ENCODE peak calls at places on chromosomes 4 and X, in eight cellular contexts. One of them, this sample, is unnamed.

GRCh38 chr4:188160406-188160805 is 21.2 kb downstream of the TRIML1 start:
- DNase-seq in body of pancreas: no peak
- DNase-seq in suprapubic skin: no peak
- DNase-seq in right atrium auricular region: no peak
- DNase-seq in psoas muscle: no peak
- DNase-seq in tibial artery: no peak
- DNase-seq in CD4-positive, alpha-beta memory T cell: no peak
- DNase-seq in IMR-90: no peak
- DNase-seq in this sample: no peak

GRCh38 chr4:125389713-125390112 is 75.0 kb downstream of the FAT4 start:
- DNase-seq in body of pancreas: no peak
- DNase-seq in suprapubic skin: no peak
- DNase-seq in right atrium auricular region: no peak
- DNase-seq in psoas muscle: no peak
- DNase-seq in tibial artery: no peak
- DNase-seq in CD4-positive, alpha-beta memory T cell: no peak
- DNase-seq in IMR-90: peak; percentile 96
- DNase-seq in this sample: no peak

GRCh38 chrX:9677098-9677739 is 88.4 kb downstream of the GPR143 start:
- DNase-seq in body of pancreas: peak; percentile 3
- DNase-seq in suprapubic skin: no peak
- DNase-seq in right atrium auricular region: no peak
- DNase-seq in psoas muscle: no peak
- DNase-seq in tibial artery: no peak
- DNase-seq in CD4-positive, alpha-beta memory T cell: peak; percentile 54
- DNase-seq in IMR-90: peak; percentile 64
- DNase-seq in this sample: no peak

GRCh38 chr4:156536661-156537060 is 434.9 kb downstream of the PDGFC start:
- DNase-seq in body of pancreas: no peak
- DNase-seq in suprapubic skin: no peak
- DNase-seq in right atrium auricular region: no peak
- DNase-seq in psoas muscle: no peak
- DNase-seq in tibial artery: no peak
- DNase-seq in CD4-positive, alpha-beta memory T cell: no peak
- DNase-seq in IMR-90: peak; percentile 50
- DNase-seq in this sample: no peak

GRCh38 chr4:143587703-143588102 is 74.2 kb downstream of the SMARCA5 start:
- DNase-seq in body of pancreas: no peak
- DNase-seq in suprapubic skin: no peak
- DNase-seq in right atrium auricular region: no peak
- DNase-seq in psoas muscle: no peak
- DNase-seq in tibial artery: no peak
- DNase-seq in CD4-positive, alpha-beta memory T cell: no peak
- DNase-seq in IMR-90: no peak
- DNase-seq in this sample: no peak

GRCh38 chr4:82560853-82561744 is 689 bp downstream of the TMEM150C start:
- DNase-seq in body of pancreas: peak; percentile 2
- DNase-seq in suprapubic skin: no peak
- DNase-seq in right atrium auricular region: no peak
- DNase-seq in psoas muscle: peak; percentile 10
- DNase-seq in tibial artery: no peak
- DNase-seq in CD4-positive, alpha-beta memory T cell: no peak
- DNase-seq in IMR-90: no peak
- DNase-seq in this sample: no peak

GRCh38 chr4:141788169-141788915 is 152.0 kb downstream of the IL15 start:
- DNase-seq in body of pancreas: no peak
- DNase-seq in suprapubic skin: no peak
- DNase-seq in right atrium auricular region: no peak
- DNase-seq in psoas muscle: no peak
- DNase-seq in tibial artery: no peak
- DNase-seq in CD4-positive, alpha-beta memory T cell: no peak
- DNase-seq in IMR-90: peak; percentile 53
- DNase-seq in this sample: no peak

GRCh38 chr4:57154191-57154590 is 44.0 kb upstream of the IGFBP7 start:
- DNase-seq in body of pancreas: no peak
- DNase-seq in suprapubic skin: no peak
- DNase-seq in right atrium auricular region: no peak
- DNase-seq in psoas muscle: no peak
- DNase-seq in tibial artery: no peak
- DNase-seq in CD4-positive, alpha-beta memory T cell: no peak
- DNase-seq in IMR-90: peak; percentile 23
- DNase-seq in this sample: no peak

GRCh38 chrX:107324493-107325310 is 118.3 kb downstream of the DNAAF6 start:
- DNase-seq in body of pancreas: peak; percentile 20
- DNase-seq in suprapubic skin: no peak
- DNase-seq in right atrium auricular region: no peak
- DNase-seq in psoas muscle: peak; percentile 16
- DNase-seq in tibial artery: no peak
- DNase-seq in CD4-positive, alpha-beta memory T cell: no peak
- DNase-seq in IMR-90: peak; percentile 4
- DNase-seq in this sample: peak; percentile 63

GRCh38 chrX:39969099-39969825 is 128.5 kb downstream of the BCOR start:
- DNase-seq in body of pancreas: no peak
- DNase-seq in suprapubic skin: no peak
- DNase-seq in right atrium auricular region: no peak
- DNase-seq in psoas muscle: no peak
- DNase-seq in tibial artery: no peak
- DNase-seq in CD4-positive, alpha-beta memory T cell: no peak
- DNase-seq in IMR-90: no peak
- DNase-seq in this sample: no peak

GRCh38 chr4:180828455-180829018 is 1414.7 kb upstream of the TENM3 start:
- DNase-seq in body of pancreas: peak; percentile 5
- DNase-seq in suprapubic skin: no peak
- DNase-seq in right atrium auricular region: no peak
- DNase-seq in psoas muscle: no peak
- DNase-seq in tibial artery: no peak
- DNase-seq in CD4-positive, alpha-beta memory T cell: no peak
- DNase-seq in IMR-90: peak; percentile 83
- DNase-seq in this sample: no peak

GRCh38 chr4:56506110-56506705 is 617 bp downstream of the ARL9 start:
- DNase-seq in body of pancreas: no peak
- DNase-seq in suprapubic skin: no peak
- DNase-seq in right atrium auricular region: no peak
- DNase-seq in psoas muscle: no peak
- DNase-seq in tibial artery: no peak
- DNase-seq in CD4-positive, alpha-beta memory T cell: no peak
- DNase-seq in IMR-90: no peak
- DNase-seq in this sample: no peak

GRCh38 chrX:151153086-151153485 is 23.3 kb upstream of the GPR50 start:
- DNase-seq in body of pancreas: no peak
- DNase-seq in suprapubic skin: no peak
- DNase-seq in right atrium auricular region: no peak
- DNase-seq in psoas muscle: no peak
- DNase-seq in tibial artery: no peak
- DNase-seq in CD4-positive, alpha-beta memory T cell: no peak
- DNase-seq in IMR-90: peak; percentile 28
- DNase-seq in this sample: no peak

GRCh38 chr4:134189480-134189879 is 12.1 kb downstream of the PABPC4L start:
- DNase-seq in body of pancreas: no peak
- DNase-seq in suprapubic skin: no peak
- DNase-seq in right atrium auricular region: no peak
- DNase-seq in psoas muscle: no peak
- DNase-seq in tibial artery: no peak
- DNase-seq in CD4-positive, alpha-beta memory T cell: no peak
- DNase-seq in IMR-90: no peak
- DNase-seq in this sample: no peak

GRCh38 chrX:21590012-21590776 is 67.9 kb downstream of the KLHL34 start:
- DNase-seq in body of pancreas: no peak
- DNase-seq in suprapubic skin: no peak
- DNase-seq in right atrium auricular region: no peak
- DNase-seq in psoas muscle: no peak
- DNase-seq in tibial artery: no peak
- DNase-seq in CD4-positive, alpha-beta memory T cell: no peak
- DNase-seq in IMR-90: no peak
- DNase-seq in this sample: no peak

GRCh38 chr4:137125011-137125410 is 407.3 kb downstream of the PCDH18 start:
- DNase-seq in body of pancreas: peak; percentile 27
- DNase-seq in suprapubic skin: no peak
- DNase-seq in right atrium auricular region: no peak
- DNase-seq in psoas muscle: no peak
- DNase-seq in tibial artery: peak; percentile 68
- DNase-seq in CD4-positive, alpha-beta memory T cell: no peak
- DNase-seq in IMR-90: peak; percentile 55
- DNase-seq in this sample: no peak

GRCh38 chr4:43224591-43224990 is 332.1 kb downstream of the GRXCR1 start:
- DNase-seq in body of pancreas: no peak
- DNase-seq in suprapubic skin: no peak
- DNase-seq in right atrium auricular region: no peak
- DNase-seq in psoas muscle: no peak
- DNase-seq in tibial artery: no peak
- DNase-seq in CD4-positive, alpha-beta memory T cell: no peak
- DNase-seq in IMR-90: peak; percentile 6
- DNase-seq in this sample: no peak

DNA sequence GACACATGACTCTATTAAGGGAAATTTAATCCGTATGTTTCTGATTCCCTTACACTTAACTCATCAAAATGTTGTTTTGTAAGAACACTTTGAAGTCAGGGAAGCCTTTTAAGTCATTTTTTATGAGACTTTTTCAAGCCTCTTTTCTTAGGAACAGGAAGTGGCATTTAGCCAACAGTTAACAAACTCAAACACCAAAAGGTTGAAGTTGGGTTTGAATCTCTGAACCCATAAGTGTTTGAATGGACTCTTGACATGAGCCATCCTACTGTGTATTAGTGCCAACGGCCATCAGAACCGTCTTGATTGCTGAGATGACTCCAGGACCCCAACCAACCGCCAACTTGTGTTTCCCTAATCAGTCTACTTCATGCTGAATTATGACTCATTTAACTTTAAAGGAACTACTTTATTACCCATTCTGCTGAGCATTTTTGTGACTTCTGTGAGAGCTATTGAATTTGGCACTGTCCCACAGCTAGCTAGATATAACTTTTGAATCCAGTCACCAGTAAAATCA is 209.0 kb upstream of the FAT1 start:
- DNase-seq in body of pancreas: no peak
- DNase-seq in suprapubic skin: no peak
- DNase-seq in right atrium auricular region: no peak
- DNase-seq in psoas muscle: no peak
- DNase-seq in tibial artery: no peak
- DNase-seq in CD4-positive, alpha-beta memory T cell: no peak
- DNase-seq in IMR-90: peak; percentile 74
- DNase-seq in this sample: no peak
- H3K4me1 ChIP-seq in body of pancreas: peaks cover 27% of the 10 kb centered on the region
- H3K4me1 ChIP-seq in suprapubic skin: no peaks in the 10 kb centered on the region
- H3K4me1 ChIP-seq in right atrium auricular region: no peaks in the 10 kb centered on the region
- H3K4me1 ChIP-seq in psoas muscle: no peaks in the 10 kb centered on the region
- H3K4me1 ChIP-seq in tibial artery: no peaks in the 10 kb centered on the region
- H3K4me1 ChIP-seq in CD4-positive, alpha-beta memory T cell: no peaks in the 10 kb centered on the region
- H3K4me1 ChIP-seq in IMR-90: peaks cover 17% of the 10 kb centered on the region
- H3K4me1 ChIP-seq in this sample: no peaks in the 10 kb centered on the region

DNA sequence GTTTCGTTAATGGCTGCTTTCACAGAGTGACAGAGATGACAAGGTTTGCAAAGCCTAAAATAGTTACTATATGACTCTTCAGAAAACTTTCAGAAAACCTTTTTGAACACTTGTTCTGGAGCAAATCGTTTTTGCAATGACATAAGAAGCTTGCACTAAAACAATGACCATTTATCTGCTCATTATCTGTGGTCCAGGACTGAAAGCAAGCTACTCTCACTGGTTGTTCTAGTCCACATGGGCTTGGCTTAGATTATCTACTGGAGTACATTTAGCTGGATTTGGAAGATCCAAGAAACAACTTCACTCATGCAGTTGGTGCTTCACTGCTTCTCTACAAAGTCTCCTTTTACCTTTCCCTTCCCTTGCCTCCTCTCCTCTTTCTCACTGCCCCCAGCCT is 1836.4 kb upstream of the AGA start:
- DNase-seq in body of pancreas: no peak
- DNase-seq in suprapubic skin: no peak
- DNase-seq in right atrium auricular region: no peak
- DNase-seq in psoas muscle: no peak
- DNase-seq in tibial artery: no peak
- DNase-seq in CD4-positive, alpha-beta memory T cell: no peak
- DNase-seq in IMR-90: no peak
- DNase-seq in this sample: no peak
- H3K27ac ChIP-seq in body of pancreas: no peak overlapping the region
- H3K27ac ChIP-seq in suprapubic skin: no peak overlapping the region
- H3K27ac ChIP-seq in right atrium auricular region: no peak overlapping the region
- H3K27ac ChIP-seq in psoas muscle: no peak overlapping the region
- H3K27ac ChIP-seq in tibial artery: no peak overlapping the region
- H3K27ac ChIP-seq in CD4-positive, alpha-beta memory T cell: no peak overlapping the region
- H3K27ac ChIP-seq in IMR-90: no peak overlapping the region
- H3K27ac ChIP-seq in this sample: no peak overlapping the region

GRCh38 chr4:168850016-168850415 is 160.0 kb downstream of the CBR4 start:
- DNase-seq in body of pancreas: no peak
- DNase-seq in suprapubic skin: no peak
- DNase-seq in right atrium auricular region: no peak
- DNase-seq in psoas muscle: no peak
- DNase-seq in tibial artery: no peak
- DNase-seq in CD4-positive, alpha-beta memory T cell: no peak
- DNase-seq in IMR-90: no peak
- DNase-seq in this sample: no peak
- H3K4me1 ChIP-seq in body of pancreas: no peaks in the 10 kb centered on the region
- H3K4me1 ChIP-seq in suprapubic skin: peaks cover 48% of the 10 kb centered on the region
- H3K4me1 ChIP-seq in right atrium auricular region: peaks cover 80% of the 10 kb centered on the region
- H3K4me1 ChIP-seq in psoas muscle: peaks cover 60% of the 10 kb centered on the region
- H3K4me1 ChIP-seq in tibial artery: no peaks in the 10 kb centered on the region
- H3K4me1 ChIP-seq in CD4-positive, alpha-beta memory T cell: no peaks in the 10 kb centered on the region
- H3K4me1 ChIP-seq in IMR-90: peaks cover 19% of the 10 kb centered on the region
- H3K4me1 ChIP-seq in this sample: peaks cover 36% of the 10 kb centered on the region

GRCh38 chrX:49185062-49185394 is 1.1 kb downstream of the PRICKLE3 start:
- DNase-seq in body of pancreas: no peak
- DNase-seq in suprapubic skin: no peak
- DNase-seq in right atrium auricular region: no peak
- DNase-seq in psoas muscle: no peak
- DNase-seq in tibial artery: no peak
- DNase-seq in CD4-positive, alpha-beta memory T cell: no peak
- DNase-seq in IMR-90: no peak
- DNase-seq in this sample: no peak

GRCh38 chrX:49187526-49187925 is 1.4 kb upstream of the PRICKLE3 start:
- DNase-seq in body of pancreas: no peak
- DNase-seq in suprapubic skin: no peak
- DNase-seq in right atrium auricular region: no peak
- DNase-seq in psoas muscle: no peak
- DNase-seq in tibial artery: no peak
- DNase-seq in CD4-positive, alpha-beta memory T cell: no peak
- DNase-seq in IMR-90: no peak
- DNase-seq in this sample: no peak

GRCh38 chrX:49188468-49189076 is 2.4 kb upstream of the PRICKLE3 start:
- DNase-seq in body of pancreas: no peak
- DNase-seq in suprapubic skin: no peak
- DNase-seq in right atrium auricular region: no peak
- DNase-seq in psoas muscle: no peak
- DNase-seq in tibial artery: no peak
- DNase-seq in CD4-positive, alpha-beta memory T cell: no peak
- DNase-seq in IMR-90: no peak
- DNase-seq in this sample: no peak

GRCh38 chrX:49186125-49187027 is at the start of gene PRICKLE3:
- DNase-seq in body of pancreas: peak; percentile 89
- DNase-seq in suprapubic skin: peak; percentile 89
- DNase-seq in right atrium auricular region: peak; percentile 83
- DNase-seq in psoas muscle: peak; percentile 86
- DNase-seq in tibial artery: peak; percentile 92
- DNase-seq in CD4-positive, alpha-beta memory T cell: peak; percentile 70
- DNase-seq in IMR-90: peak; percentile 29
- DNase-seq in this sample: peak; percentile 93

DNA sequence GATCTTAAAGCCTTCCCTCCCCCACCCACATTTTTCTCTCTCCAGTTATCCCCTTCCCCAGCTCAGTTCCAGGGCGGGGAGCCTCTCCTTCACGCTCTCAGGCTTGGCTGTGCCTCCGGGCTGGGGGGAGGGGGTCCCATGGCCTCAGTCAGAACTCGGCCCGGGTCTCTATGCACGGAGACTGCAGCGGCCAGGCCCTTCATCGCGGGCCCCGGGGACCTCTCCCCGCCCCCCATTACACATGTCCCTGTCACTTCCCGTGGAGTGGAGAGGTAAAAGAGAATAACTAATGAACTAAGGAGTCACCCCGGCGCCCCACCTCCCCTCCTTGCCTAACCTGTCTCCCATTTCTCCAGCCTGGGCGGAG is 838 bp upstream of the PRICKLE3 start:
- DNase-seq in body of pancreas: no peak
- DNase-seq in suprapubic skin: no peak
- DNase-seq in right atrium auricular region: no peak
- DNase-seq in psoas muscle: no peak
- DNase-seq in tibial artery: no peak
- DNase-seq in CD4-positive, alpha-beta memory T cell: no peak
- DNase-seq in IMR-90: no peak
- DNase-seq in this sample: no peak
- H3K27ac ChIP-seq in body of pancreas: peak overlapping the region; percentile 84
- H3K27ac ChIP-seq in suprapubic skin: peak overlapping the region; percentile 87
- H3K27ac ChIP-seq in right atrium auricular region: peak overlapping the region; percentile 77
- H3K27ac ChIP-seq in psoas muscle: peak overlapping the region; percentile 79
- H3K27ac ChIP-seq in tibial artery: peak overlapping the region; percentile 90
- H3K27ac ChIP-seq in CD4-positive, alpha-beta memory T cell: no peak overlapping the region
- H3K27ac ChIP-seq in IMR-90: no peak overlapping the region
- H3K27ac ChIP-seq in this sample: peak overlapping the region; percentile 73